ENCODE peak calls at places on chromosomes 2 and 18, in ten cellular contexts. Z is psoas muscle, X is AG04450, E is GM23248, G is body of pancreas, D is T-helper 17 cell, S is PC-3, O is BE2C, Q is MM.1S, K is A549. P is an unnamed sample.

GRCh38 chr18:42296723-42297122 is 341.7 kb downstream of the PIK3C3 start:
- DNase-seq in G (no peak), Z (no peak), K (no peak), S (no peak), E (peak; percentile 51), X (no peak), D (no peak), O (no peak), Q (no peak), P (no peak)

GRCh38 chr2:37641582-37642111 is 29.8 kb downstream of the CDC42EP3 start:
- DNase-seq in X (peak; percentile 52), Q (no peak), S (peak; percentile 41), G (no peak), D (no peak), E (peak; percentile 92), O (peak; percentile 55), Z (no peak), K (no peak), P (no peak)

GRCh38 chr2:196234672-196235071 is 63.3 kb upstream of the STK17B start:
- DNase-seq in D (peak; percentile 29), O (no peak), Q (no peak), X (no peak), K (no peak), S (peak; percentile 30), Z (no peak), G (no peak), E (peak; percentile 73), P (no peak)

GRCh38 chr18:37980556-37980955 is 415.0 kb upstream of the CELF4 start:
- DNase-seq in G (no peak), E (no peak), K (no peak), S (no peak), Z (no peak), X (no peak), Q (no peak), D (no peak), O (no peak), P (no peak)

GRCh38 chr2:208142255-208142924 is 3.6 kb downstream of the CRYGB start:
- DNase-seq in Z (no peak), Q (no peak), E (peak; percentile 22), S (peak; percentile 52), X (no peak), D (no peak), O (no peak), K (no peak), G (no peak), P (no peak)

GRCh38 chr2:234865586-234865985 is 86.2 kb upstream of the SH3BP4 start:
- DNase-seq in K (no peak), G (no peak), O (no peak), E (no peak), D (no peak), Q (no peak), S (no peak), X (no peak), Z (no peak), P (no peak)

GRCh38 chr2:37283207-37283606 is 41.4 kb downstream of the PRKD3 start:
- DNase-seq in O (no peak), Q (no peak), Z (no peak), E (peak; percentile 93), X (peak; percentile 60), D (no peak), G (no peak), K (no peak), S (peak; percentile 61), P (no peak)

GRCh38 chr18:9575558-9575957 is 38.8 kb downstream of the PPP4R1 start:
- DNase-seq in Q (no peak), S (peak; percentile 95), O (peak; percentile 75), K (peak; percentile 44), E (peak; percentile 87), G (peak; percentile 87), Z (peak; percentile 37), D (no peak), X (peak; percentile 96), P (no peak)

GRCh38 chr18:44185981-44186380 is 494.7 kb upstream of the SETBP1 start:
- DNase-seq in G (no peak), O (no peak), D (no peak), X (no peak), Q (no peak), K (no peak), S (no peak), E (peak; percentile 17), Z (no peak), P (no peak)

GRCh38 chr2:197078535-197078934 is 152.0 kb upstream of the PGAP1 start:
- DNase-seq in O (no peak), S (no peak), K (no peak), Z (no peak), E (no peak), Q (no peak), G (no peak), X (no peak), D (no peak), P (no peak)

GRCh38 chr18:14106906-14107305 is 25.3 kb downstream of the ZNF519 start:
- DNase-seq in X (no peak), D (no peak), Q (no peak), O (no peak), Z (no peak), S (no peak), G (no peak), E (no peak), K (no peak), P (no peak)

GRCh38 chr18:14100503-14101286 is 31.5 kb downstream of the ZNF519 start:
- DNase-seq in O (no peak), Q (no peak), D (no peak), E (no peak), G (no peak), S (no peak), K (no peak), Z (no peak), X (no peak), P (no peak)

GRCh38 chr18:14104906-14105748 is 27.1 kb downstream of the ZNF519 start:
- DNase-seq in E (no peak), Z (no peak), G (no peak), K (no peak), S (peak; percentile 26), D (no peak), X (no peak), O (no peak), Q (no peak), P (no peak)
- H3K9me3 ChIP-seq in E (no peaks in the 10 kb centered on the region), Z (peaks cover 16% of the 10 kb centered on the region), G (no peaks in the 10 kb centered on the region), K (peaks cover 42% of the 10 kb centered on the region), S (peaks cover 26% of the 10 kb centered on the region), D (peaks cover 6% of the 10 kb centered on the region), X (peaks cover 15% of the 10 kb centered on the region), O (no peaks in the 10 kb centered on the region), Q (no peaks in the 10 kb centered on the region), P (no peaks in the 10 kb centered on the region)

GRCh38 chr2:71788186-71788525 is 334.8 kb downstream of the DYSF start:
- DNase-seq in S (no peak), E (no peak), K (no peak), G (no peak), D (no peak), O (no peak), Q (no peak), Z (no peak), X (no peak), P (no peak)
- H3K9me3 ChIP-seq in S (no peaks in the 10 kb centered on the region), E (no peaks in the 10 kb centered on the region), K (no peaks in the 10 kb centered on the region), G (no peaks in the 10 kb centered on the region), D (no peaks in the 10 kb centered on the region), O (no peaks in the 10 kb centered on the region), Q (no peaks in the 10 kb centered on the region), Z (no peaks in the 10 kb centered on the region), X (no peaks in the 10 kb centered on the region), P (no peaks in the 10 kb centered on the region)

GRCh38 chr2:2180446-2180845 is 150.6 kb downstream of the MYT1L start:
- DNase-seq in K (no peak), Z (no peak), X (no peak), G (no peak), O (no peak), D (no peak), E (no peak), S (no peak), Q (no peak), P (peak; percentile 70)
- H3K9me3 ChIP-seq in K (no peaks in the 10 kb centered on the region), Z (no peaks in the 10 kb centered on the region), X (peaks cover 45% of the 10 kb centered on the region), G (no peaks in the 10 kb centered on the region), O (no peaks in the 10 kb centered on the region), D (no peaks in the 10 kb centered on the region), E (no peaks in the 10 kb centered on the region), S (no peaks in the 10 kb centered on the region), Q (no peaks in the 10 kb centered on the region), P (no peaks in the 10 kb centered on the region)

DNA sequence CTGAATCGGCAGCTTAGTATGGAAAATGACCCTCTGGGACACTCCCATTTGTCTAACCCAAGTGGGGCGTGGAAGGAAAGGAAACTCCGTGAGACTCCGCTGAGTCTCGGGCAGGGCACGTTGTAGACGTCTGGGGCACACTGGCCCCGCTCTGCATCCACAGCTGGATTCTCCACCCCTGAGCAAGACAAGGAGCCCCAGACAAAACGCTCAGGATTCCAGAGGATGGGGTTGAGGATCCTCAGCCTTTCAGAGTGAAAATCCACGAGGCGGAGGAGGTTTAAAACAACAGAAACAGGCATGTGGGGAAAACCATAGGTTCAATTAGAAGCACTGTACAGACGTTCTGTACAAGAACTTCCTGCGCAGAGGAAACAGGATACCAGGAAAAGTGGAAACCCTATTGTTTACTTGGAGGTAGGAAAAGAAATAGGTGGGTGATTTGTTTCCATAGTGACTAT is 124.9 kb upstream of the ZNF236 start:
- DNase-seq in O (no peak), K (no peak), D (no peak), E (peak; percentile 58), Z (no peak), G (no peak), X (no peak), Q (no peak), S (no peak), P (no peak)
- H3K9me3 ChIP-seq in O (no peaks in the 10 kb centered on the region), K (peaks cover 2% of the 10 kb centered on the region), D (no peaks in the 10 kb centered on the region), E (no peaks in the 10 kb centered on the region), Z (no peaks in the 10 kb centered on the region), G (no peaks in the 10 kb centered on the region), X (peaks cover 6% of the 10 kb centered on the region), Q (no peaks in the 10 kb centered on the region), S (no peaks in the 10 kb centered on the region), P (no peaks in the 10 kb centered on the region)

DNA sequence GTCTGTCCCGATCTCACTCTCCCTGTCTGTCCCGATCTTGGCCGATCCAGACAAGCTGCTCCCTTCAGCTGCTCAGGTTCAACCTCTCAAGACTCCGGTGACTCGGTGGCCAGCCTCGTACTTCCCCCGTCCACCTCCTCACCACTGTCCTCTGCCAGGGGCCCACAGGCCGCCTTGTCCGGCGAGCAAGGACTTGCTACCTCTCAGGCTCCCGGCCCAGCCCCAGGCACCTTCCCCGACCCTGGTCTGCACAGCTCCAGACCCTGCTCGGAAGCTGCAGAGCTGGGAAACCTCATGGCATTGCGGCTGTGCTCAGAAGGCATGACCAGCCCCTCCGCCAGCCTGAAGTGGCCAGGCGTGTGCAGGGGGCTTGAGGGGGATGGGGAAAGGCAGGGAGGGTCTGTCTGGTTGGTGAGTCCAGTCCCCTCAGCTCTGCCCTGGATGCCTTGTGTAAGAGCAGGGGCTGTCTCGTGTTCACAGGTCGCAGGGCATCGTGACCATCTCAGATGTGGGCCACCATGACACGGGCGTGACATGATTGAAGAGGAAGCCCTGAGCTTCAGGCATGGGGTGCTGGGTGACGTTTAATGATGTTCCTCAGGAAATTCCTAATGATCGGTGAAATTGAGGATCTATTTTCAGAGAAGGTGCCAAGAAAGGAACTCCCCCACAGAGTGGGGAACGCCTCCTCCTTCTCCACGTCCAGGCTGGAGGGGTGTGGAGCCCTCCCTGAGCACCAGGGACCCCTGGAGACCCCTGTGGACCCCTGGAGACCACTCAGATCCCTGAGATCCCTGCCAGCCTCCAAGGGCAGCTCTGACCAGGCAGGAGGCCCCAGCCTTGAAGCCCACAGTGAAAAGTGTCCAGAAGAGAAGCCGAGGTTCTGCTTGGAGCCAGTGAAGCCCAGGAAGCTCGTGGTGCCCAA is 121.1 kb upstream of the CTDP1 start:
- DNase-seq in G (no peak), K (no peak), X (no peak), Q (no peak), S (no peak), O (no peak), E (no peak), Z (no peak), D (no peak), P (no peak)
- H3K9me3 ChIP-seq in G (no peaks in the 10 kb centered on the region), K (no peaks in the 10 kb centered on the region), X (peaks cover 28% of the 10 kb centered on the region), Q (no peaks in the 10 kb centered on the region), S (no peaks in the 10 kb centered on the region), O (no peaks in the 10 kb centered on the region), E (no peaks in the 10 kb centered on the region), Z (no peaks in the 10 kb centered on the region), D (no peaks in the 10 kb centered on the region), P (no peaks in the 10 kb centered on the region)

P was measured in vagina.